ENCODE peak calls at places on chromosomes 5 and 9, in eight cellular contexts. A is AG20443; E is CD4-positive, alpha-beta T cell; F is fibroblast of the aortic adventitia; O is frontal cortex; S is HCEC 1CT; K is AG04450; Q is epithelial cell of esophagus. W is an unnamed sample.
A peak's percentile ranks its signal among the peaks of the same experiment; 100 is the strongest.

GRCh38 chr9:81687521-81688261 is 1.7 kb downstream of the TLE1 start:
- DNase-seq in A (no peak), O (peak; percentile 25), Q (peak; percentile 40), K (no peak), E (no peak), S (peak; percentile 24), F (peak; percentile 27), W (no peak)

GRCh38 chr5:6307304-6307703 is 71.0 kb downstream of the MED10 start:
- DNase-seq in A (no peak), O (no peak), F (no peak), S (no peak), Q (no peak), E (no peak), K (no peak), W (no peak)

GRCh38 chr5:57302164-57302563 is 128.3 kb downstream of the GPBP1 start:
- DNase-seq in F (peak; percentile 48), E (peak; percentile 3), O (no peak), Q (peak; percentile 83), S (no peak), A (no peak), K (no peak), W (no peak)

GRCh38 chr5:39755452-39755851 is 330.7 kb upstream of the DAB2 start:
- DNase-seq in S (peak; percentile 31), E (no peak), O (no peak), Q (no peak), A (no peak), F (no peak), K (no peak), W (no peak)

GRCh38 chr5:78518365-78519197 is 130.0 kb downstream of the LHFPL2 start:
- DNase-seq in Q (peak; percentile 91), S (peak; percentile 80), F (peak; percentile 75), A (peak; percentile 91), E (no peak), K (peak; percentile 77), O (no peak), W (no peak)

GRCh38 chr5:67149933-67150523 is 46.6 kb downstream of the CD180 start:
- DNase-seq in E (no peak), O (no peak), F (peak; percentile 70), K (no peak), S (peak; percentile 30), Q (no peak), A (peak; percentile 60), W (no peak)

GRCh38 chr9:134492721-134493470 is 148.7 kb upstream of the COL5A1 start:
- DNase-seq in K (no peak), O (no peak), F (no peak), A (no peak), S (no peak), E (no peak), Q (no peak), W (no peak)

GRCh38 chr9:107487521-107488399 is 1.8 kb downstream of the KLF4 start:
- DNase-seq in Q (peak; percentile 70), F (peak; percentile 75), A (peak; percentile 47), E (no peak), K (no peak), O (no peak), S (no peak), W (no peak)

GRCh38 chr9:38339496-38339895 is 53.0 kb upstream of the ALDH1B1 start:
- DNase-seq in O (no peak), E (no peak), F (peak; percentile 87), S (peak; percentile 45), A (peak; percentile 90), Q (no peak), K (peak; percentile 41), W (no peak)

GRCh38 chr5:10695759-10696543 is 65.1 kb downstream of the DAP start:
- DNase-seq in E (no peak), F (no peak), A (peak; percentile 59), S (peak; percentile 43), O (no peak), Q (no peak), K (no peak), W (no peak)

GRCh38 chr9:88716636-88717035 is 181.7 kb downstream of the NXNL2 start:
- DNase-seq in O (no peak), F (peak; percentile 46), Q (no peak), A (no peak), S (no peak), K (no peak), E (no peak), W (no peak)

GRCh38 chr5:145493435-145493834 is 341.7 kb downstream of the PRELID2 start:
- DNase-seq in S (no peak), Q (peak; percentile 38), F (no peak), E (no peak), O (no peak), A (no peak), K (no peak), W (no peak)

GRCh38 chr9:69444021-69444420 is 119.0 kb downstream of the ENTREP1 start:
- DNase-seq in O (no peak), A (peak; percentile 70), F (peak; percentile 72), S (no peak), E (no peak), K (no peak), Q (peak; percentile 55), W (no peak)

GRCh38 chr9:108784128-108784490 is 71.7 kb downstream of the ACTL7B start:
- DNase-seq in F (no peak), O (no peak), K (no peak), E (no peak), S (no peak), A (no peak), Q (no peak), W (no peak)

GRCh38 chr5:3957658-3958057 is 362.0 kb downstream of the IRX1 start:
- DNase-seq in A (no peak), O (no peak), S (no peak), K (no peak), Q (no peak), F (no peak), E (no peak), W (no peak)

GRCh38 chr9:36207016-36207415 is 16.3 kb downstream of the CLTA start:
- DNase-seq in S (peak; percentile 37), Q (peak; percentile 36), O (no peak), E (no peak), K (no peak), F (no peak), A (peak; percentile 51), W (no peak)

GRCh38 chr5:107630184-107630583 is 40.6 kb downstream of the EFNA5 start:
- DNase-seq in A (no peak), K (no peak), E (no peak), O (no peak), S (no peak), Q (peak; percentile 55), F (no peak), W (no peak)

GRCh38 chr5:142845402-142845901 is 75.3 kb downstream of the ARHGAP26 start:
- DNase-seq in S (no peak), E (no peak), Q (no peak), O (no peak), A (no peak), K (no peak), F (no peak), W (no peak)

GRCh38 chr5:157398310-157398709 is 61.7 kb upstream of the NIPAL4 start:
- DNase-seq in F (no peak), K (no peak), A (no peak), Q (no peak), S (no peak), O (no peak), E (no peak), W (no peak)

W was measured in D721Med.